ENCODE peak calls at places on chromosome 2, in seven cellular contexts. M is keratinocyte, I is epithelial cell of esophagus, E is gastrocnemius medialis, H is NB4, K is OCI-LY7, Q is right lobe of liver. N is an unnamed sample.

GRCh38 chr2:6973895-6974545 is 56.8 kb downstream of the RNF144A start:
- DNase-seq in M (no peak), I (peak), E (no peak), H (no peak), K (no peak), Q (no peak), N (no peak)

GRCh38 chr2:165202230-165202629 is 1.6 kb downstream of the SCN3A start:
- DNase-seq in M (no peak), I (peak), E (no peak), H (no peak), K (no peak), Q (no peak), N (peak)

GRCh38 chr2:219500135-219500534 is 1.4 kb downstream of the GMPPA start:
- DNase-seq in M (no peak), I (no peak), E (no peak), H (peak), K (no peak), Q (no peak), N (peak)

GRCh38 chr2:29273004-29273703 is 157.9 kb downstream of the CLIP4 start:
- DNase-seq in M (no peak), I (peak), E (no peak), H (no peak), K (no peak), Q (no peak), N (no peak)

GRCh38 chr2:15747172-15747550 is 155.5 kb downstream of the DDX1 start:
- DNase-seq in M (no peak), I (no peak), E (no peak), H (no peak), K (no peak), Q (no peak), N (no peak)

GRCh38 chr2:215430528-215431187 is 5.2 kb downstream of the FN1 start:
- DNase-seq in M (no peak), I (peak), E (no peak), H (no peak), K (no peak), Q (no peak), N (peak)

GRCh38 chr2:206740800-206741199 is 22.6 kb upstream of the DYTN start:
- DNase-seq in M (no peak), I (no peak), E (no peak), H (no peak), K (no peak), Q (no peak), N (no peak)

GRCh38 chr2:2742745-2743144 is 411.7 kb upstream of the MYT1L start:
- DNase-seq in M (no peak), I (peak), E (no peak), H (no peak), K (no peak), Q (no peak), N (no peak)

GRCh38 chr2:67394734-67395133 is 2.4 kb upstream of the ETAA1 start:
- DNase-seq in M (no peak), I (peak), E (no peak), H (no peak), K (no peak), Q (no peak), N (peak)

GRCh38 chr2:180222642-180223041 is 215.5 kb upstream of the CWC22 start:
- DNase-seq in M (peak), I (peak), E (no peak), H (no peak), K (no peak), Q (no peak), N (peak)

GRCh38 chr2:34979148-34979547 is 1376.4 kb upstream of the CRIM1 start:
- DNase-seq in M (no peak), I (no peak), E (no peak), H (no peak), K (no peak), Q (no peak), N (no peak)

GRCh38 chr2:14746133-14746532 is 113.6 kb downstream of the LRATD1 start:
- DNase-seq in M (no peak), I (no peak), E (no peak), H (no peak), K (no peak), Q (no peak), N (no peak)

GRCh38 chr2:76330865-76331264 is 620.1 kb upstream of the GCFC2 start:
- DNase-seq in M (no peak), I (no peak), E (no peak), H (peak), K (no peak), Q (no peak), N (no peak)

GRCh38 chr2:237696471-237696870 is 69.1 kb downstream of the LRRFIP1 start:
- DNase-seq in M (no peak), I (no peak), E (no peak), H (no peak), K (peak), Q (no peak), N (no peak)

GRCh38 chr2:9975805-9976447 is 24.4 kb downstream of the GRHL1 start:
- DNase-seq in M (peak), I (peak), E (no peak), H (peak), K (no peak), Q (no peak), N (peak)

GRCh38 chr2:200397785-200398184 is 91.3 kb downstream of the SPATS2L start:
- DNase-seq in M (no peak), I (peak), E (no peak), H (no peak), K (no peak), Q (no peak), N (peak)

GRCh38 chr2:98282109-98282508 is 64.1 kb upstream of the CNGA3 start:
- DNase-seq in M (no peak), I (peak), E (no peak), H (no peak), K (no peak), Q (no peak), N (peak)

GRCh38 chr2:233062946-233063268 is 2.8 kb downstream of the INPP5D start:
- DNase-seq in M (no peak), I (no peak), E (no peak), H (no peak), K (no peak), Q (no peak), N (no peak)

GRCh38 chr2:27323592-27324285 is 842 bp upstream of the MPV17 start:
- DNase-seq in M (no peak), I (peak), E (no peak), H (no peak), K (no peak), Q (no peak), N (peak)

GRCh38 chr2:156437272-156437671 is 1.1 kb downstream of the GPD2 start:
- DNase-seq in M (no peak), I (peak), E (peak), H (peak), K (no peak), Q (peak), N (peak)

GRCh38 chr2:36819090-36819711 is 122.7 kb downstream of the VIT start:
- DNase-seq in M (no peak), I (no peak), E (no peak), H (no peak), K (no peak), Q (no peak), N (no peak)

GRCh38 chr2:142824756-142825155 is 52.7 kb upstream of the KYNU start:
- DNase-seq in M (no peak), I (peak), E (no peak), H (no peak), K (no peak), Q (no peak), N (no peak)

DNA sequence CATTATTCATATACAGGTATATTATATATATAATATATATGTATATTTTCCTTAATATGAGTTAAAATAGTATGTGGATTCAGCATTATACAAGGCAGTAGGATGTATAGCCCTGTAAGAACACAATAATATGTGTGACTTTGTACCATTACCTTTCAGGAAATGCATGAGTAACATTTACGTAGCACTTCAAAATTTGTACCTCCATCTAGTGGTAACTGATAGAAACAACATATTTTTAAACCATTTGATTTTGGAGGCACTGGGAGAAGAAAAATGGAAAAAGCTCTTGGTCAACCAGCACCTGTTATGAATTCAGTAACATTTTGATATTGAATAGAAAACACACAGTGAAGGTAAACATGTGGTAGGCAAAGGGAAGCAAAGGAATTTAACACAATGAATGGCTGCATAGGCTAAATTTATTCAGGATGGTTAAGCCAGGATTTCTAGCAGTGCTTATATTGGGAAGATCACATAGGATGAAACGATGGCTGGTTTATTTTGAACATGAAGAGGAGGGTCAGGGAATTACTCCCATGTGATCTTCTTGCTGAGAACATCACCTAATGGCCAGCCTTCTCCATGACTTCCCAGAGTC is 565.5 kb downstream of the CCDC85A start:
- DNase-seq in M (peak), I (peak), E (no peak), H (peak), K (peak), Q (no peak), N (peak)
- TF ChIP-seq CTCF in M (peak), I (peak), E (peak), H (peak), K (peak), Q (peak), N (peak)

GRCh38 chr2:44799754-44800153 is 141.7 kb upstream of the SIX3 start:
- DNase-seq in M (no peak), I (no peak), E (no peak), H (no peak), K (no peak), Q (no peak), N (no peak)

GRCh38 chr2:44801676-44802408 is 139.7 kb upstream of the SIX3 start:
- DNase-seq in M (no peak), I (peak), E (no peak), H (no peak), K (no peak), Q (no peak), N (peak)

GRCh38 chr2:44802409-44803099 is 138.9 kb upstream of the SIX3 start:
- DNase-seq in M (no peak), I (peak), E (no peak), H (no peak), K (no peak), Q (no peak), N (no peak)

GRCh38 chr2:44803100-44803424 is 138.4 kb upstream of the SIX3 start:
- DNase-seq in M (no peak), I (no peak), E (no peak), H (no peak), K (no peak), Q (no peak), N (no peak)

DNA sequence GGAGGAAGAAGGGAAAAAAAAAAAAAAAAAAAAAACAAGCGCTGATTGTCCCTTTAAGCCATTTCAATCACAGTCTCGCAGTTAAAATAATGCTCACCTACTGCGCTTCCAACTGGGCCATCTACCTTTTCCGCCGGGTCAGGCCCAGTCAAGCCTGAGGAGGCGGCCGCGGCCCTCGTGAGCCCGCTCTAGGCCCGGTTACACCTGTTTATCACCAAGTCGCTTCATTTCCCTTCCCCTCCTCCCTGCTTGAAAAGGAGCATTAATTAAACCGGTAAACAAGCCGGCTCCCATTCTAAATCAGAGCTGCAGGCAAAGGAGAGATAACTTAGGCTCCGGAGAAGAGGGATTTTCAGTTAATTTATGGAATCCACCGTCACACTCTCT is 140.2 kb upstream of the SIX3 start:
- DNase-seq in M (no peak), I (no peak), E (no peak), H (no peak), K (no peak), Q (no peak), N (no peak)
- H3K4me3 ChIP-seq in M (no peak), I (no peak), E (no peak), H (no peak), K (no peak), Q (no peak), N (no peak)

DNA sequence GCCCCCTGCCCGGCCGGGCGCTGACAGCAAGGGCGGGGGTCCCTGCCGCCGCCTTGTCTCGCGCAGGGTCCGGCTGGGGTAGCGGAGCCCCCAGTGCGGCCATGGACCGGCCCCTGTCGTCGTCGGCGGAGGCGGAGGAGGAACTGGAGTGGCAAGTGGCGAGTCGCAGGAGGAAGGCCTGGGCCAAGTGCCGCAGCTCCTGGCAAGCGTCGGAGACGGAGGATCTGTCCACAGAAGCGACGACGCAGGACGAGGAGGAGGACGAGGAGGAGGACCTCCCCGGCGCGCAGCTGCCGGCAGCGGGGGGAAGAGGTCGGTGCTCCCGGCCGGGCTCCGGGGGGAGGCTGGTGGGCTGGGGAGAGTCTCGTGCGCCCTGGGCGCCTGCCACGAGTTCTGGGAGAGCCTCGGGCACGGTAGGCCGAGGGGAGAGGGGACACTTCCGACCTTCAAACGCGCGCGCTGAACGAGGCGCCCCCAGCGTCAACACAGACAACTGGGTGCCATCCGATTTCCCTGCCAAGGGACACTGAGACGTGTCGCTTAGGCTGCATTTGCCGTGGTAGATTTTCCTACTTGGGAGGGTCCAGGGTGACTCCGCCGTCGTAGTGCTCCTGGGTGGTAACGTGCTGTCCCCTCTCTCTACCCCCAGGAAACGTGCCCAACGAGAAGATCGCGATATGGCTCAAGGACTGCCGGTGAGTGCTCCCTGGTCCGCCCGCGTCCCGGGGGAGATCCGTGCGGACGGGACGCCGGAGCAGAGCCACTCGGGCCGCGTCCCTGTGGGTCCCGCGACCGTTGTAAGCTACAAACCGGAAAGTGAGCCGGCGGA is 650 bp downstream of the ITPRID2 start:
- DNase-seq in M (no peak), I (peak), E (peak), H (peak), K (peak), Q (peak), N (peak)
- TF ChIP-seq CTCF in M (peak), I (peak), E (no peak), H (peak), K (peak), Q (no peak), N (peak)

DNA sequence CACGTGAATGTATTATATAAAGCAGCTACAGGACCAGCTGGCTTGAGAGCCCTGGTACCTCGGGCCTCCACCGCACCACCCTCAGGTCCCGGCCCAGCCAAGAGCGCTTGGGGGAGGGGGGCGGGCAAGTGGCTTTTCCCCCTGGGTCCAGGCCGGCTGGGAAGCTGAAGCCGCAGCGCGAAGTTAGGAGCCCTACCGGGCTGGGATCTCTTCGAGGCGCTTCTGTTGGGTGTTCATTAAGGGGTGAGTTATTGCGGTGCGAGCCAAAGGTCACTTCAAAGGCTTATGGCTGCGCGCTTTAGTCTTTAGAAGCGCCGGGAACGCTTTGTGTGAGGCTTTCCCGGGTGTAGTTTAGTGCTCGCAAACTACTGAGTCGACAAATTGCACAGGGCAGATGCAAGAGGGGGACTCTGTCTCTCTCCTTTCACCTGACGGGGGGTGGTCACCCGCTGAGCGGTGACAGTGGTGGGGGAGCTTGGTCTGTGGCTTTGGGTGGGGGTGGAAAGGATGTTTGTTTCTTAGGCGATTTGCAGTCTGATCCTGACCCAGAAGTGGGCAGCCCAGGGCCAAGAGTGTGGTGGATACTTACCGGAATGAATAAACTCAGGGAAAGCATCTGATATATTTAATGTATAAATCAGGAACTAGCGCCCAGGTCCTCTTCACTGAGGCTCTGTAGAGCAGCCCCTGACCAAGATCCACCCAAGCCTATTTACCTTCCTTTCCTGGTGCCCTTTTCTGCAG is 6.0 kb downstream of the HOXD3 start:
- DNase-seq in M (no peak), I (no peak), E (no peak), H (no peak), K (no peak), Q (no peak), N (no peak)
- H3K4me3 ChIP-seq in M (no peak), I (no peak), E (no peak), H (no peak), K (no peak), Q (no peak), N (no peak)

GRCh38 chr2:42810971-42811865 is 18.8 kb upstream of the HAAO start:
- DNase-seq in M (no peak), I (no peak), E (no peak), H (peak), K (no peak), Q (peak), N (peak)
- TF ChIP-seq CTCF in M (no peak), I (no peak), E (no peak), H (no peak), K (no peak), Q (no peak), N (no peak)

GRCh38 chr2:46701152-46701551 is 214.5 kb downstream of the MCFD2 start:
- DNase-seq in M (no peak), I (peak), E (no peak), H (no peak), K (no peak), Q (no peak), N (peak)
- H3K4me3 ChIP-seq in M (no peak), I (no peak), E (peak), H (peak), K (no peak), Q (no peak), N (peak)

N was measured in fibroblast of the aortic adventitia.